ENCODE peak calls at places on chromosome 21, in nine cellular contexts. One of them, this sample, is unnamed.

GRCh38 chr21:45939521-45940045 is 42.0 kb upstream of the COL6A1 start:
- DNase-seq in glutamatergic neuron: no peak
- DNase-seq in lower leg skin: no peak
- DNase-seq in GM10248: no peak
- DNase-seq in cardiac muscle cell: no peak
- DNase-seq in WTC11: no peak
- DNase-seq in NCI-H1694: no peak
- DNase-seq in Daoy: no peak
- DNase-seq in hepatic stellate cell: no peak
- DNase-seq in this sample: no peak

GRCh38 chr21:35732788-35733187 is 327.5 kb downstream of the SETD4 start:
- DNase-seq in lower leg skin: no peak
- DNase-seq in WTC11: no peak
- DNase-seq in NCI-H1694: no peak
- DNase-seq in hepatic stellate cell: no peak
- DNase-seq in cardiac muscle cell: no peak
- DNase-seq in Daoy: no peak
- DNase-seq in glutamatergic neuron: no peak
- DNase-seq in GM10248: no peak
- DNase-seq in this sample: no peak

GRCh38 chr21:34092241-34092921 is 19.0 kb downstream of the MRPS6 start:
- DNase-seq in GM10248: no peak
- DNase-seq in WTC11: no peak
- DNase-seq in cardiac muscle cell: peak
- DNase-seq in hepatic stellate cell: no peak
- DNase-seq in lower leg skin: no peak
- DNase-seq in NCI-H1694: no peak
- DNase-seq in glutamatergic neuron: no peak
- DNase-seq in Daoy: peak
- DNase-seq in this sample: no peak

GRCh38 chr21:45959182-45959581 is 22.4 kb upstream of the COL6A1 start:
- DNase-seq in cardiac muscle cell: no peak
- DNase-seq in Daoy: no peak
- DNase-seq in GM10248: no peak
- DNase-seq in WTC11: no peak
- DNase-seq in glutamatergic neuron: no peak
- DNase-seq in NCI-H1694: no peak
- DNase-seq in lower leg skin: no peak
- DNase-seq in hepatic stellate cell: no peak
- DNase-seq in this sample: no peak

GRCh38 chr21:36825683-36826082 is 126.8 kb downstream of the SIM2 start:
- DNase-seq in hepatic stellate cell: no peak
- DNase-seq in NCI-H1694: no peak
- DNase-seq in cardiac muscle cell: no peak
- DNase-seq in lower leg skin: no peak
- DNase-seq in GM10248: no peak
- DNase-seq in WTC11: no peak
- DNase-seq in Daoy: no peak
- DNase-seq in glutamatergic neuron: no peak
- DNase-seq in this sample: no peak

GRCh38 chr21:32717851-32718316 is 9.9 kb downstream of the SYNJ1 start:
- DNase-seq in glutamatergic neuron: no peak
- DNase-seq in cardiac muscle cell: no peak
- DNase-seq in lower leg skin: no peak
- DNase-seq in hepatic stellate cell: no peak
- DNase-seq in NCI-H1694: no peak
- DNase-seq in WTC11: no peak
- DNase-seq in Daoy: no peak
- DNase-seq in GM10248: no peak
- DNase-seq in this sample: no peak

GRCh38 chr21:38293765-38294164 is 37.0 kb downstream of the KCNJ15 start:
- DNase-seq in Daoy: no peak
- DNase-seq in GM10248: no peak
- DNase-seq in lower leg skin: no peak
- DNase-seq in hepatic stellate cell: no peak
- DNase-seq in NCI-H1694: no peak
- DNase-seq in glutamatergic neuron: no peak
- DNase-seq in WTC11: no peak
- DNase-seq in cardiac muscle cell: no peak
- DNase-seq in this sample: no peak

GRCh38 chr21:14988760-14989159 is 76.0 kb downstream of the NRIP1 start:
- DNase-seq in NCI-H1694: no peak
- DNase-seq in lower leg skin: no peak
- DNase-seq in Daoy: no peak
- DNase-seq in GM10248: no peak
- DNase-seq in glutamatergic neuron: no peak
- DNase-seq in cardiac muscle cell: peak
- DNase-seq in hepatic stellate cell: no peak
- DNase-seq in WTC11: no peak
- DNase-seq in this sample: no peak

GRCh38 chr21:41885341-41886024 is 6.3 kb upstream of the PRDM15 start:
- DNase-seq in cardiac muscle cell: peak
- DNase-seq in Daoy: no peak
- DNase-seq in NCI-H1694: no peak
- DNase-seq in hepatic stellate cell: no peak
- DNase-seq in glutamatergic neuron: no peak
- DNase-seq in lower leg skin: no peak
- DNase-seq in GM10248: no peak
- DNase-seq in WTC11: no peak
- DNase-seq in this sample: no peak

GRCh38 chr21:41636636-41637625 is 129.0 kb upstream of the TMPRSS2 start:
- DNase-seq in cardiac muscle cell: no peak
- DNase-seq in glutamatergic neuron: no peak
- DNase-seq in lower leg skin: peak
- DNase-seq in WTC11: no peak
- DNase-seq in NCI-H1694: no peak
- DNase-seq in GM10248: no peak
- DNase-seq in hepatic stellate cell: no peak
- DNase-seq in Daoy: no peak
- DNase-seq in this sample: no peak

This sample was measured in A673.